ENCODE peak calls at places on chromosomes 5 and 9, in four cellular contexts. O, N, V and L are unnamed samples.

GRCh38 chr9:124133752-124134151 is 122.2 kb downstream of the LHX2 start:
- DNase-seq in O (no peak), N (peak), V (peak), L (no peak)

GRCh38 chr5:34657550-34657921 is 1.4 kb downstream of the RAI14 start:
- DNase-seq in O (no peak), N (no peak), V (no peak), L (no peak)

GRCh38 chr9:19988281-19988680 is 199.4 kb upstream of the SLC24A2 start:
- DNase-seq in O (no peak), N (no peak), V (no peak), L (no peak)

GRCh38 chr5:51618234-51618633 is 235.0 kb downstream of the ISL1 start:
- DNase-seq in O (no peak), N (no peak), V (no peak), L (no peak)

GRCh38 chr9:116546711-116547581 is 140.2 kb upstream of the TRIM32 start:
- DNase-seq in O (no peak), N (no peak), V (peak), L (no peak)

GRCh38 chr5:86684222-86684621 is 66.5 kb downstream of the COX7C start:
- DNase-seq in O (no peak), N (no peak), V (peak), L (no peak)

GRCh38 chr5:112978836-112979235 is 2.2 kb downstream of the DCP2 start:
- DNase-seq in O (no peak), N (no peak), V (no peak), L (no peak)

GRCh38 chr5:102971693-102972293 is 148.1 kb downstream of the GIN1 start:
- DNase-seq in O (no peak), N (no peak), V (peak), L (peak)

DNA sequence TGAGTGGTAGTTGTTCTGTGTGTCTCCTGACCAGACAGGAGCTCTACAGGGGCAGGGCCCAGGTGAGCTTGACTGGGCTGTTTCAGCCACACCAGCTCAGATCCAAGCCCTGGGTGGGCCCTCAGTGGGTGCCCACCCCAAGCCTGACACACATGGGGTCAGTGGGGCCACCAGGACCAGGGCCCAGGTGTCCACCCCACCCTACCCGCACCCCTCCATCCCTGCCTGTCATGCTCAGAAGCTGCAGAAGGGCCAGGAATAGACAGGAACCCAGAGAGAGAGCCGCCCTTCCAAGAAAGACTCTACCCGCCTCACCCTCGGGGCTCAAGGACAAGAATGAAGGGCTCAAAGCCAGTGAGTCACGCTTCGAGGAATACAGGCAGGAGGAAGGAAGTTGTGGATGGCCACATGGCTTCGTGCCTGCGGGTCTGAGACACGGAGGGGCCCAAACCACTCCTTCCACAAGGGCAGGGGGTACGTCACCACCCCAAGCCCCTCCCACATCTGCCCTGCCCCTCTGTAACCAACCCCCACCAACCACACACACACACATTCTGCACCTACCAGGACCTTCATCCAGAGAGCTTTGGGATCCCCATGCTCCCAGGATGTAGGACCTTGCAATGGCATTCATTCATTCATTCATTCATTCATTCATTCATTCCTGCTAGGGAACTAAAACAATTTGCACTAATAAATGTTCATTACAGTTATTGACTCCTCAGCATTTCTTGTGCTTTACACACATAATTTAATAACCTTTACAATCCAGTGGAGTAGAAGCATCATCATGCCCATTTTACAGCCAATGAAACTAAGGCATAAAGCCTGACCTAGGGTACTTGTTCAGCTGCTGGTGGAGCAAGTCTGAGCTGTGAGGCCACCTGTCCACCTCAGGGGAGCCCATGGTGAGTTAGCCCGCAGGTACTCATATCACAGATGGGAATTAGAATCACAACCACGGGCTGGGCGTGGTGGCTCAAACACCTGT is 56.0 kb upstream of the STXBP1 start:
- DNase-seq in O (peak), N (peak), V (peak), L (peak)
- H3K4me3 ChIP-seq in O (peak), N (no peak), V (no peak), L (no peak)

DNA sequence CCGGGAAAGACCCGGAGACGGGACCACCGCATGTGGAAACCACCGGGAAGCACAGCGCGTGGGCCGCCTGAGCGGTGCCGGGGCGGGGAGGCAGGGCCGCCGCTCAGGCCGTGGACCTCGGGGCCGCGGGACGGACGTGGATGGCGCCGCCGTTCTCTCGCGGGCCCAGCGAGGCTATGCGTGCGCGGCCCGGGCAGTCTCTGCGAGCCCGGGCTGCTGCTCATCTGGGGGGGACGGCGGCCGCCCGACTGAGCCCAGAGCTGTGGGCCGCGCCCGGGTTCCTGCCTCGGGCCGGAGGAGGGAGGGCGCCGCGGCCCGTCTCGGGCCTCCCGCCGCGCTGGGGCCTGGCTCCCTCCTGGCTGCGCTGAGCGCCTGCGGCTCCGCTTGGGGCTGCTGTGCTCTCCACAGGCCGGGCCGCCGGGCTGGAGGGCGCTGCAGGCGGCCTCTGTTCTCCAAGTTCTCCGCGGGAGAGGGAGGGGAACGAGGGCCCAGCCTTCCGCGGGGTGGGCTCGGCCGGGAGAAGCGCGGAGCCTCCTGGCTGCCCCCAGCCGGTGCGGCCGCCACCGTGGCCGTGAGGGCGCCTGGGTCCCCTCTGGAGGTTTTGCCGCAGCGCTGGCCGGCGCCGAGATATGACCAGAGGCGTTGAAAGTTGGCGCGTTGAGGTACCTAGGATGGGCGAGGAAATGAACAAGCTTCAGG is 13.7 kb downstream of the RABL6 start:
- DNase-seq in O (no peak), N (no peak), V (no peak), L (no peak)
- H3K4me3 ChIP-seq in O (no peak), N (peak), V (no peak), L (no peak)

GRCh38 chr5:99033014-99033931 is 104.5 kb upstream of the CHD1 start:
- DNase-seq in O (no peak), N (no peak), V (no peak), L (no peak)
- H3K4me3 ChIP-seq in O (peak), N (peak), V (peak), L (peak)

DNA sequence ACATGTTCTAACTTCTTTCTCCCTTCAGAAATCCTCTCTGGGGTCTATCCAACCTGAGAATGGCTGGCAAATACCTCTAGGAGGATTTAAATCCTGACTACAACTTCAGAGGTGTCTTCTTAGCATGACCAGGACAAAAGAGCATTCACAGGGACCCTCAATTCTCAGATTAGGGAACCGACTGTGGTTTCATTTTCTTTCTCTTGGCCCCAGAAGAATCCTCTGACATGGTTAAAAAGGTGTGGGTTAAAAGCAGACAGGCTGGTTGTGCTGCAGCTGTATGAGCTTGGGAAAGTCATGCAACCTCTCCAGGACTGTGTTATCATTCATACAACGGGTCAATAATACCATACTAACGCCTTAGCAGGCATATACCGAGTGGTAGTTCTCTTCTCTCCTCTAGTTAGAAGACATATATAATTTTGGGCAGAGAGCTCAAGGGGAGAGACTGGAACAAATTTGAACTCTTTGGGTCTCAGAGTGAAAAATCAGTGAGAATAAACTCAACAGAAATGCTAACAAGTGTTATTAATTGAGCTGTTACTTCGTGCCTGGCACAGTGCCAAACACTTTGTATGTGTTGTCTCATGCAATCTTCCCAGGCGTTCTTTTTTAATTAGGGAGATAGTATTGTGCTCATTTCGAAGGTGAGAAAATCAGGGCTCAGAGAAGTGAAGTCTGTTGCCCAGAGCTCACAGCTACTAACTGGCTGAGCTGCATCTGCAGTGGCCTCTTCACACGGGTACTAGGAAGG is 35.2 kb downstream of the INSYN2B start:
- DNase-seq in O (no peak), N (no peak), V (no peak), L (peak)
- H3K4me3 ChIP-seq in O (peak), N (no peak), V (no peak), L (no peak)

DNA sequence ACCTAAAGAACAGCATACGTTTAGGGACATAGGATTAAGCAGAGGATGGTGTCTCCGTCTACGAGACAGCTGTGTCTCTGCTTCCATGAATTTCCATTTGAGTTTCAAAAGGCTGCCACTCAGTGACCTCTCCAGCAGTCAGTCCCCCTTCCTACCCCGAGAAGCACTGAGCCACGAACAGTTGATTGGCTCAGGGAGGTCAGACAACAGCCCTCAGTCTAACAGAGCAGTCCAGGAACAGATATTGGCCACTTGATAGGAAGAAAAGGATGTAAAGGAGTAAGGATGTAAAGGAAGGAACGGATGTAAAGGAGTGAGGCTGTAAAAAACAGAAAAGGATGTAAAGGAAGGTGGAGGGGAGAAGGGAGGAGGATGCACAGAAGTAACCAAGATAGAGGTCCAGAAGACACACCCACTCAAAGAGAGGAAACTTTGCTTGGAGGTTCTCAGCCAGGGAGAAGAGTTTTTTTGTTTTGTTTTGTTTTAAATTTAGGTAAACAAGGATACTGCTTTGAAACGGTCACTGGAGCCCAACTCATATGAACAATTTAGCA is 3.2 kb upstream of the NR4A3 start:
- DNase-seq in O (no peak), N (no peak), V (peak), L (peak)
- H3K4me3 ChIP-seq in O (peak), N (peak), V (peak), L (peak)

DNA sequence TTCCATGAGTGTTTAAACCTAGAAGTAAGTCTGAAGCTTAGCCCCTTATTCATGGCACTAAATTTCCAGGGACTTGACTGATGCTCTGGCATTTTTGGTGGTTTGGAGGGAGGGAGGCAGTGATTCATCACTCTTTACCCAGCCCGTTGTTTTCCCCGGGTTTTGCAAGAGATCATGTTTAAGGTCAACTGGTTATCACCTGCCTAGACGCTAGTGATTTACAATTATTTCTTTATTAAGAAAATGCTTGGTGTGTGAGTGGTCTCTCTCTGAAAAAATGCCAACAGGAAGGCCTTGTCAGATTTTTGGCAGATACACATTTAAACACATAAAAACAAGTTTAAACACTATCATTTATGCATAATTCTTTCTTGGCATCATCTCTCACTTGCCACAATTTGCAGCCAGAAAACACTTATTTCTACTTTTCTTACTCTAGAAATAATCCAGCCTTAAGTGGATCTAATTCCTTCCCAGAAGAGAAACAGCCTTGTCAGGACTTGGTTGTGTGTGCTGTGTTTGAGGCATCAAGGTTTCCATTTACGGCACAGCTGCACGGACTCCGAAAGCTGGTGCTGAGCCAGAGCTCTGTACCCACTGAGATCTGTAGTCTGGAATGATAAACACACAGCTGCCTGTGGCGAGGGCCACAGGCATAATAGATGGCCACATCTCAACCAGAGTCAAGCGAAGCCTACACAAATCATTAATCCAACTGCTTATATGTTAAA is 738.0 kb upstream of the ZNF608 start:
- DNase-seq in O (peak), N (no peak), V (no peak), L (no peak)
- H3K4me3 ChIP-seq in O (no peak), N (no peak), V (no peak), L (no peak)

GRCh38 chr5:56876325-56876724 is 33.1 kb upstream of the SETD9 start:
- DNase-seq in O (no peak), N (no peak), V (peak), L (no peak)

GRCh38 chr5:56881571-56881970 is 27.8 kb upstream of the SETD9 start:
- DNase-seq in O (no peak), N (no peak), V (no peak), L (no peak)
- H3K4me3 ChIP-seq in O (no peak), N (no peak), V (no peak), L (no peak)

GRCh38 chr5:13348568-13348967 is 595.9 kb downstream of the DNAH5 start:
- DNase-seq in O (no peak), N (no peak), V (no peak), L (no peak)
- H3K4me3 ChIP-seq in O (no peak), N (no peak), V (no peak), L (no peak)

GRCh38 chr5:149887622-149888183 is 56.9 kb downstream of the PDE6A start:
- DNase-seq in O (peak), N (no peak), V (peak), L (no peak)
- H3K4me3 ChIP-seq in O (no peak), N (no peak), V (no peak), L (no peak)